ENCODE peak calls at places on chromosomes 2 and 18, in ten cellular contexts. S, T, U, I, P, B, C, Y, W and F are unnamed samples.
A peak's percentile ranks its signal among the peaks of the same experiment; 100 is the strongest.

GRCh38 chr18:12287684-12288405 is 20.2 kb upstream of the TUBB6 start:
- DNase-seq in S (no peak), T (no peak), U (peak; percentile 47), I (no peak), P (peak; percentile 58), B (peak; percentile 82), C (peak; percentile 17), Y (no peak), W (peak; percentile 8), F (peak; percentile 95)

GRCh38 chr2:170848587-170848986 is 31.9 kb downstream of the GAD1 start:
- DNase-seq in S (no peak), T (no peak), U (no peak), I (no peak), P (peak; percentile 11), B (no peak), C (no peak), Y (no peak), W (no peak), F (peak; percentile 40)

GRCh38 chr2:9423100-9423921 is at the start of the genes CPSF3 and ITGB1BP1:
- DNase-seq in S (peak; percentile 91), T (peak; percentile 99), U (peak; percentile 94), I (peak; percentile 100), P (peak; percentile 94), B (peak; percentile 98), C (peak; percentile 99), Y (peak; percentile 95), W (peak; percentile 97), F (peak; percentile 97)

GRCh38 chr2:75833386-75833785 is 122.7 kb upstream of the GCFC2 start:
- DNase-seq in S (no peak), T (no peak), U (no peak), I (no peak), P (no peak), B (no peak), C (no peak), Y (no peak), W (no peak), F (no peak)

GRCh38 chr2:40665493-40666232 is 213.8 kb upstream of the SLC8A1 start:
- DNase-seq in S (no peak), T (no peak), U (no peak), I (no peak), P (no peak), B (no peak), C (no peak), Y (peak; percentile 3), W (no peak), F (no peak)

GRCh38 chr2:160603771-160604510 is 110.3 kb upstream of the RBMS1 start:
- DNase-seq in S (no peak), T (no peak), U (no peak), I (no peak), P (no peak), B (no peak), C (no peak), Y (no peak), W (no peak), F (no peak)

GRCh38 chr18:74069178-74070050 is 78.2 kb downstream of the FBXO15 start:
- DNase-seq in S (peak; percentile 16), T (no peak), U (no peak), I (no peak), P (no peak), B (no peak), C (no peak), Y (peak; percentile 57), W (no peak), F (no peak)

GRCh38 chr2:110883401-110883800 is 151.0 kb downstream of the ACOXL start:
- DNase-seq in S (no peak), T (no peak), U (no peak), I (no peak), P (no peak), B (no peak), C (no peak), Y (no peak), W (no peak), F (peak; percentile 22)

GRCh38 chr2:27901219-27901618 is 10.7 kb downstream of the BABAM2 start:
- DNase-seq in S (no peak), T (no peak), U (no peak), I (no peak), P (no peak), B (no peak), C (peak; percentile 35), Y (no peak), W (no peak), F (peak; percentile 32)

GRCh38 chr2:237154050-237154638 is 68.5 kb downstream of the COPS8 start:
- DNase-seq in S (no peak), T (peak; percentile 31), U (no peak), I (no peak), P (no peak), B (no peak), C (peak; percentile 65), Y (no peak), W (no peak), F (peak; percentile 81)

GRCh38 chr2:150698016-150698661 is 210.7 kb upstream of the RND3 start:
- DNase-seq in S (no peak), T (no peak), U (no peak), I (no peak), P (peak; percentile 90), B (no peak), C (no peak), Y (no peak), W (no peak), F (peak; percentile 58)

GRCh38 chr2:237895544-237896506 is 36.4 kb downstream of the RAMP1 start:
- DNase-seq in S (no peak), T (no peak), U (peak; percentile 82), I (no peak), P (no peak), B (peak; percentile 74), C (no peak), Y (no peak), W (no peak), F (no peak)

GRCh38 chr2:99595373-99595772 is 105.6 kb upstream of the REV1 start:
- DNase-seq in S (no peak), T (no peak), U (no peak), I (no peak), P (no peak), B (no peak), C (no peak), Y (no peak), W (no peak), F (no peak)

GRCh38 chr2:234293973-234294372 is 202.9 kb downstream of the ARL4C start:
- DNase-seq in S (no peak), T (no peak), U (no peak), I (no peak), P (no peak), B (no peak), C (peak; percentile 41), Y (no peak), W (peak; percentile 29), F (no peak)